ENCODE peak calls at places on chromosomes 2 and 18, in nine cellular contexts. T, P, A, B, F, C, H, I and Y are unnamed samples.

GRCh38 chr2:201964631-201965206 is 68.9 kb upstream of the FZD7 start:
- DNase-seq in T (no peak), P (peak), A (no peak), B (no peak), F (peak), C (no peak), H (no peak), I (no peak), Y (no peak)

GRCh38 chr2:67917332-67918054 is 145.3 kb downstream of the C1D start:
- DNase-seq in T (peak), P (peak), A (no peak), B (peak), F (no peak), C (no peak), H (no peak), I (no peak), Y (peak)

GRCh38 chr2:95053543-95053942 is 28.0 kb downstream of the MAL start:
- DNase-seq in T (no peak), P (no peak), A (no peak), B (no peak), F (peak), C (no peak), H (no peak), I (peak), Y (no peak)

GRCh38 chr2:116719841-116720240 is 1094.7 kb upstream of the DDX18 start:
- DNase-seq in T (peak), P (peak), A (no peak), B (no peak), F (no peak), C (no peak), H (no peak), I (no peak), Y (peak)

GRCh38 chr18:51127664-51128063 is 69.8 kb downstream of the MEX3C start:
- DNase-seq in T (peak), P (no peak), A (no peak), B (no peak), F (no peak), C (no peak), H (no peak), I (no peak), Y (no peak)

GRCh38 chr2:105934467-105934866 is 189.8 kb downstream of the NCK2 start:
- DNase-seq in T (no peak), P (no peak), A (no peak), B (no peak), F (no peak), C (no peak), H (no peak), I (no peak), Y (no peak)

GRCh38 chr2:196263181-196263747 is 91.9 kb upstream of the STK17B start:
- DNase-seq in T (peak), P (peak), A (peak), B (no peak), F (peak), C (no peak), H (no peak), I (no peak), Y (peak)

GRCh38 chr18:52219102-52219501 is 120.9 kb upstream of the DCC start:
- DNase-seq in T (peak), P (no peak), A (no peak), B (no peak), F (no peak), C (no peak), H (no peak), I (no peak), Y (no peak)

GRCh38 chr2:204538179-204539009 is 6.9 kb upstream of the PARD3B start:
- DNase-seq in T (peak), P (peak), A (no peak), B (no peak), F (no peak), C (no peak), H (no peak), I (no peak), Y (no peak)

GRCh38 chr2:112834379-112835014 is 2.1 kb downstream of the IL1B start:
- DNase-seq in T (peak), P (no peak), A (no peak), B (no peak), F (no peak), C (no peak), H (no peak), I (no peak), Y (peak)

GRCh38 chr2:112833532-112833931 is 3.0 kb downstream of the IL1B start:
- DNase-seq in T (no peak), P (no peak), A (no peak), B (no peak), F (no peak), C (no peak), H (no peak), I (no peak), Y (peak)

GRCh38 chr2:112836695-112837117 is at the start of gene IL1B:
- DNase-seq in T (peak), P (peak), A (no peak), B (no peak), F (no peak), C (no peak), H (no peak), I (no peak), Y (peak)

GRCh38 chr2:112839407-112840067 is 3.0 kb upstream of the IL1B start:
- DNase-seq in T (no peak), P (no peak), A (peak), B (no peak), F (no peak), C (no peak), H (no peak), I (no peak), Y (peak)

GRCh38 chr2:112835553-112836535 is 735 bp downstream of the IL1B start:
- DNase-seq in T (no peak), P (no peak), A (no peak), B (no peak), F (no peak), C (no peak), H (no peak), I (no peak), Y (no peak)
- H3K4me3 ChIP-seq in T (peak), P (no peak), A (no peak), B (no peak), F (no peak), C (no peak), H (no peak), I (peak), Y (peak)

GRCh38 chr2:1140389-1141003 is 189.8 kb downstream of the SNTG2 start:
- DNase-seq in T (no peak), P (no peak), A (no peak), B (peak), F (no peak), C (no peak), H (no peak), I (no peak), Y (no peak)
- TF ChIP-seq CTCF in T (peak), P (peak), A (peak), B (peak), F (peak), C (peak), H (peak), I (peak), Y (peak)

GRCh38 chr2:219698684-219699439 is 71.4 kb downstream of the SLC4A3 start:
- DNase-seq in T (no peak), P (peak), A (no peak), B (no peak), F (no peak), C (no peak), H (no peak), I (no peak), Y (peak)

GRCh38 chr2:219697811-219698683 is 70.6 kb downstream of the SLC4A3 start:
- DNase-seq in T (no peak), P (no peak), A (no peak), B (no peak), F (no peak), C (no peak), H (no peak), I (no peak), Y (no peak)

GRCh38 chr2:219702796-219703545 is 75.5 kb downstream of the SLC4A3 start:
- DNase-seq in T (peak), P (no peak), A (no peak), B (no peak), F (no peak), C (no peak), H (no peak), I (no peak), Y (peak)

GRCh38 chr2:219701847-219702634 is 74.6 kb downstream of the SLC4A3 start:
- DNase-seq in T (peak), P (peak), A (peak), B (no peak), F (no peak), C (no peak), H (no peak), I (no peak), Y (peak)

GRCh38 chr2:219699440-219699821 is 72.0 kb downstream of the SLC4A3 start:
- DNase-seq in T (no peak), P (no peak), A (no peak), B (no peak), F (no peak), C (no peak), H (no peak), I (no peak), Y (no peak)
- H3K4me3 ChIP-seq in T (no peak), P (no peak), A (no peak), B (no peak), F (no peak), C (no peak), H (no peak), I (no peak), Y (no peak)

GRCh38 chr2:66573866-66574265 is 138.9 kb downstream of the MEIS1 start:
- DNase-seq in T (peak), P (no peak), A (no peak), B (no peak), F (no peak), C (no peak), H (no peak), I (no peak), Y (no peak)

GRCh38 chr2:66573412-66573811 is 138.5 kb downstream of the MEIS1 start:
- DNase-seq in T (no peak), P (no peak), A (no peak), B (no peak), F (no peak), C (no peak), H (no peak), I (no peak), Y (peak)

GRCh38 chr2:66575625-66576371 is 140.9 kb downstream of the MEIS1 start:
- DNase-seq in T (peak), P (no peak), A (no peak), B (peak), F (no peak), C (no peak), H (no peak), I (peak), Y (peak)

GRCh38 chr2:66576381-66577330 is 141.7 kb downstream of the MEIS1 start:
- DNase-seq in T (peak), P (no peak), A (no peak), B (peak), F (no peak), C (no peak), H (no peak), I (no peak), Y (peak)

DNA sequence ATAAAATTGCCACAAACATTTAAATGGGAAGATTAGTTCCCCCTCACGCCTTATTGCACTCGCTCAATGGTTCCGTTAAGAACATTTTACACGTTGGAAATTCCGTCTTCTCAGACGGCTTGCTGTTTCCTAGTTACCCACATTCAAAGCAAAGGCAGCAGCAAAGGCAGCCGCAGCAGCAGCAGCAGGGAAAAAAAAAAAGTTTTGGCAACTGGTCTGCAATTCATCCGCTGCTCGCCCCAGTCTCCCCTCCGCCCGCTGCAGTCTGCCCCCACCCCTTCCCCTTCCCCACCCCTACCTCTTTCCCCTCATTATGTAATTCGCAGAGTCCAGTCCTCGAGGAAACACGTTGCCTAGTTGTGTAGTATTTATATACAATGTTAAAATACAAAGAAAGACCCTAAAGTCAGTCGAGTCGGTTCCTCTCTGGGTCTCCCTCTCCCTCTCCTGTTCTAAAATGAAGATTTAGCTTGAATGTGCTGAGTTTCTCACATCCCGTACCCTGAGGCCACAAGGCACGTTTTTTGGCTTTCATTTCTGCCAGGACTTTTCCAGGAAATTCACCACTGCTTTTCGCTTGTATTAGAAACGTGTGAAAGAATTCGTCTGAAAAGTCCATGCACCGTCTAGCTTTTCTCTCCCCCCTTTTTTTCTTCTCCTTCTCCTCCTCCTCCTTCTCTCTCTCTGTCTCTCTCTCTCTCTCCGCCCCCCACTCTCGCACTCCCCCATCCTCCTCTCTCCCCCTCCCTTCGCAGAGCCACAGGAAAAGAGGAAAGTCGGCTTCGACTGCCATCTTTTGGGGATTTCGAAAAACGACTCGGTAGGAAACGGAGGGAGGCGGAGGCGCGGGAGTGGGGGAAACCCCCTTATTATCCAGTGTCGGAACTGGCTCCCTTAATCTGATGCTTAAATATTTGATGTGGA is 140.0 kb downstream of the MEIS1 start:
- DNase-seq in T (peak), P (peak), A (no peak), B (peak), F (no peak), C (peak), H (no peak), I (no peak), Y (peak)
- TF ChIP-seq CTCF in T (peak), P (peak), A (no peak), B (peak), F (no peak), C (peak), H (peak), I (peak), Y (peak)

DNA sequence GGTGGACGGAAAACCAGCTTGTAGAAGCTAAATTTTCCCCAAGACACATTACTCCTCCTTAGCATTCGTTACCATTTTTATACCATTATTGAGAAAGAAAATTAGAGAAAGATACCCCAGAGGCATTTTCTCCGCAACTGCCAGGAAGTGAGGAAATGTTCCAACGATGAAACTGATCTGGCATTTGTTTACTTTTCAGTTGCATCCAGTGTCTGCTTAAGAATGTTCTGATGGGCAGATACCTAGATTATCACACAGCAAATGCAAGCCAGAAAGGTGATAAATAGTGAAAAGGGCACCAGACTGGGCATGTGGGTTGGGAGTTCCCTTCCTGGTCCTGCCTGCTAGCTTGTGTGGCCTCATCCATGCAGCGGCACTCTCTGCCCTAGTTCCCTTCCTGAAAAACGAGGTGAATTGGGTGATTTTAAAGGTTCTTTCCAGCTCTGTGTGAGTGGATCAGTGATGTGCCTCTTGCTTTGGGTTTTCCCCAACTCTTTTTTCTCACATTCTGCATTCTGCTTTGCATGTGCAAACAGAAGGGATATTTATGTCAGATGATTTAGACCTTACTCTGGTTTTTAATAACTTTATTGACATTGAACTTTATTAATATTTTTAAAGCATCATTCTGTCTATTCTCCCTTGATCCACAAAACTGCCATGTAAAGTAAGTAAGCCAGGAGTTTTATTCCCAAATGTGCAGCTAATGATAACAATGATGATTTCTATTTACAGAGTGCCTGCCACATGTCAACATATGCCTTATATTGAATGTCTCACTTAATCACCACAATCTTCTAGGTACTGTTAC is 139.6 kb downstream of the INSIG2 start:
- DNase-seq in T (peak), P (no peak), A (no peak), B (no peak), F (peak), C (no peak), H (no peak), I (no peak), Y (peak)
- H3K4me3 ChIP-seq in T (no peak), P (no peak), A (peak), B (no peak), F (no peak), C (no peak), H (no peak), I (no peak), Y (no peak)

GRCh38 chr2:65076345-65076710 is 20.1 kb downstream of the CEP68 start:
- DNase-seq in T (peak), P (peak), A (no peak), B (no peak), F (no peak), C (no peak), H (no peak), I (no peak), Y (peak)
- TF ChIP-seq CTCF in T (no peak), P (no peak), A (no peak), B (no peak), F (no peak), C (no peak), H (no peak), I (no peak), Y (no peak)

GRCh38 chr2:37318401-37318800 is 6.2 kb downstream of the PRKD3 start:
- DNase-seq in T (peak), P (peak), A (no peak), B (no peak), F (peak), C (no peak), H (no peak), I (no peak), Y (no peak)
- H3K4me3 ChIP-seq in T (no peak), P (no peak), A (no peak), B (no peak), F (no peak), C (no peak), H (no peak), I (no peak), Y (no peak)

DNA sequence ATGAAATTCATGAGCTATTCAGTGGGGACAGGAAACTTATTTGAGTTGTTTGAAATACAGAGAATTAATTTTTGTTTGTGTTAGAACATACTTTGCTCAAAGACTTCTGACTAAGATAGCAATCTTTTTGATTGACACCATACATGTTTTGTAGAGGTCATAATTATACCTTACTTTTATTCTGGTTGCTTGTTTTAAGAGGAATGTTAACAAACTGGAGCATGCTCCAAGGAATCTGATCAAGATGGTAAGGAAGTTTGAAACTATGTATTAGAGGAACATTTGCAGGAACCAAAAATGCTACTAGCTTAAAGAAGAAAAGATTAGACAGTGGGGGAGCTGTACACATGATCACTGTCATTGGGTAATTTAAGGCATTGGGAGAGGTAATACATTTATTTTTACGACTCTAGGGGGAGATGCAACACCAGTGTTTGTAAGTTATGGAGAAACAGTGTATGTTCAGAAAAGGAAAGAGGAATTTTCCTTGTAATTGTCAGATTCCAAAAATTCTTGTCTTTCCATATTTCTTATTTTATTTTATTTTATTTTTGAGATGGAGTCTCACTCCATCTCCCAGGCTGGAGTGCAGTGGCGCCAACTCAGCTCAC is 8.0 kb downstream of the AGFG1 start:
- DNase-seq in T (peak), P (no peak), A (no peak), B (peak), F (peak), C (no peak), H (no peak), I (no peak), Y (peak)
- TF ChIP-seq CTCF in T (no peak), P (peak), A (no peak), B (peak), F (peak), C (peak), H (peak), I (peak), Y (peak)

DNA sequence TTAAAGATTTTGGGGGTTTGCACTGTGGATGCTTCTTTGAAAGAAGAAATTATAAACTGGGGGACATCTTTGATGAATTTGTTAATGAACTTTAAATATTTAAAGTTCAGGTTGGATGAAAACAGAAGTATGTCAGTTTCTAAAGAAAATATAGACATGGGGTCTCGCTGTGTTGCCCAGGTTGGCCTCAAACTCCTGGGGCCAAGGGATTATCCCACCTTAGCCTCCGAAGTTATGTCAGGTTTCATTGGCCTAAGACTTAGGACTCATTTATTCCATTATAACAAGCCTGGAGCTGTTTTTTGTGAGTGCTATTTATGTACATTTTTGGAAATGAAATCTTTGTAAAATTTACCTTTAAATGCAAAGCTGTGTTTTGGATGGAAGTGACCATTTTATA is 2.5 kb downstream of the NAB1 start:
- DNase-seq in T (no peak), P (no peak), A (no peak), B (no peak), F (no peak), C (no peak), H (no peak), I (no peak), Y (no peak)
- H3K4me3 ChIP-seq in T (peak), P (no peak), A (no peak), B (peak), F (peak), C (no peak), H (peak), I (no peak), Y (peak)